ENCODE peak calls at places on chromosomes 2 and 18, in six cellular contexts. One of them, this sample, is unnamed.

GRCh38 chr2:166042356-166042755 is 85.5 kb downstream of the SCN1A start:
- DNase-seq in IMR-90: no peak
- DNase-seq in sciatic nerve: no peak
- DNase-seq in natural killer cell: no peak
- DNase-seq in GDM1: no peak
- DNase-seq in type B pancreatic cell: no peak
- DNase-seq in this sample: no peak

GRCh38 chr18:57249109-57249508 is 102.2 kb downstream of the BOD1L2 start:
- DNase-seq in IMR-90: no peak
- DNase-seq in GDM1: no peak
- DNase-seq in natural killer cell: no peak
- DNase-seq in sciatic nerve: no peak
- DNase-seq in type B pancreatic cell: no peak
- DNase-seq in this sample: no peak

GRCh38 chr2:67579207-67579606 is 182.1 kb downstream of the ETAA1 start:
- DNase-seq in IMR-90: no peak
- DNase-seq in GDM1: no peak
- DNase-seq in natural killer cell: no peak
- DNase-seq in sciatic nerve: no peak
- DNase-seq in type B pancreatic cell: no peak
- DNase-seq in this sample: no peak

GRCh38 chr2:235663877-235664276 is 170.0 kb downstream of the AGAP1 start:
- DNase-seq in type B pancreatic cell: no peak
- DNase-seq in IMR-90: no peak
- DNase-seq in GDM1: no peak
- DNase-seq in sciatic nerve: no peak
- DNase-seq in natural killer cell: no peak
- DNase-seq in this sample: no peak

GRCh38 chr2:222756951-222757645 is 85.6 kb downstream of the MOGAT1 start:
- DNase-seq in sciatic nerve: no peak
- DNase-seq in IMR-90: peak; percentile 75
- DNase-seq in type B pancreatic cell: no peak
- DNase-seq in GDM1: no peak
- DNase-seq in natural killer cell: no peak
- DNase-seq in this sample: no peak

GRCh38 chr18:23825978-23826405 is 136.7 kb downstream of the LAMA3 start:
- DNase-seq in natural killer cell: no peak
- DNase-seq in sciatic nerve: no peak
- DNase-seq in IMR-90: peak; percentile 70
- DNase-seq in type B pancreatic cell: no peak
- DNase-seq in GDM1: peak; percentile 84
- DNase-seq in this sample: no peak

GRCh38 chr2:126722546-126722945 is 66.6 kb downstream of the GYPC start:
- DNase-seq in type B pancreatic cell: no peak
- DNase-seq in natural killer cell: no peak
- DNase-seq in IMR-90: no peak
- DNase-seq in GDM1: no peak
- DNase-seq in sciatic nerve: no peak
- DNase-seq in this sample: no peak

GRCh38 chr2:164314148-164314547 is 307.1 kb downstream of the GRB14 start:
- DNase-seq in natural killer cell: no peak
- DNase-seq in sciatic nerve: no peak
- DNase-seq in GDM1: no peak
- DNase-seq in IMR-90: no peak
- DNase-seq in type B pancreatic cell: no peak
- DNase-seq in this sample: no peak

GRCh38 chr2:68302281-68302680 is 17.5 kb downstream of the CNRIP1 start:
- DNase-seq in natural killer cell: no peak
- DNase-seq in sciatic nerve: no peak
- DNase-seq in IMR-90: peak; percentile 39
- DNase-seq in type B pancreatic cell: no peak
- DNase-seq in GDM1: no peak
- DNase-seq in this sample: no peak

GRCh38 chr2:85181093-85181685 is 48.0 kb downstream of the TCF7L1 start:
- DNase-seq in sciatic nerve: no peak
- DNase-seq in IMR-90: no peak
- DNase-seq in GDM1: no peak
- DNase-seq in natural killer cell: no peak
- DNase-seq in type B pancreatic cell: no peak
- DNase-seq in this sample: no peak

GRCh38 chr2:50491541-50492114 is 540.3 kb downstream of the NRXN1 start:
- DNase-seq in type B pancreatic cell: no peak
- DNase-seq in natural killer cell: no peak
- DNase-seq in IMR-90: peak; percentile 44
- DNase-seq in GDM1: no peak
- DNase-seq in sciatic nerve: no peak
- DNase-seq in this sample: no peak

GRCh38 chr18:46406539-46406932 is 250.5 kb downstream of the LOXHD1 start:
- DNase-seq in type B pancreatic cell: no peak
- DNase-seq in sciatic nerve: no peak
- DNase-seq in IMR-90: no peak
- DNase-seq in natural killer cell: no peak
- DNase-seq in GDM1: no peak
- DNase-seq in this sample: no peak

GRCh38 chr2:19775838-19776237 is 125.9 kb downstream of the TTC32 start:
- DNase-seq in IMR-90: peak; percentile 69
- DNase-seq in natural killer cell: no peak
- DNase-seq in GDM1: no peak
- DNase-seq in sciatic nerve: no peak
- DNase-seq in type B pancreatic cell: no peak
- DNase-seq in this sample: no peak

GRCh38 chr18:8929381-8929780 is 173.1 kb upstream of the NDUFV2 start:
- DNase-seq in sciatic nerve: no peak
- DNase-seq in GDM1: no peak
- DNase-seq in type B pancreatic cell: no peak
- DNase-seq in IMR-90: no peak
- DNase-seq in natural killer cell: no peak
- DNase-seq in this sample: no peak

GRCh38 chr2:170737821-170738220 is 22.7 kb downstream of the SP5 start:
- DNase-seq in GDM1: no peak
- DNase-seq in IMR-90: peak; percentile 8
- DNase-seq in sciatic nerve: no peak
- DNase-seq in natural killer cell: no peak
- DNase-seq in type B pancreatic cell: no peak
- DNase-seq in this sample: no peak

GRCh38 chr2:200860092-200860795 is 4.2 kb downstream of the CLK1 start:
- DNase-seq in GDM1: no peak
- DNase-seq in IMR-90: no peak
- DNase-seq in sciatic nerve: no peak
- DNase-seq in type B pancreatic cell: no peak
- DNase-seq in natural killer cell: no peak
- DNase-seq in this sample: no peak

GRCh38 chr2:122980672-122981071 is 1044.4 kb upstream of the CNTNAP5 start:
- DNase-seq in natural killer cell: no peak
- DNase-seq in IMR-90: no peak
- DNase-seq in GDM1: no peak
- DNase-seq in sciatic nerve: no peak
- DNase-seq in type B pancreatic cell: no peak
- DNase-seq in this sample: no peak

GRCh38 chr2:69946351-69947077 is 14.9 kb downstream of the ASPRV1 start:
- DNase-seq in GDM1: peak; percentile 31
- DNase-seq in IMR-90: peak; percentile 74
- DNase-seq in natural killer cell: peak; percentile 52
- DNase-seq in sciatic nerve: no peak
- DNase-seq in type B pancreatic cell: no peak
- DNase-seq in this sample: no peak

GRCh38 chr2:149441255-149441654 is 110.9 kb downstream of the LYPD6 start:
- DNase-seq in type B pancreatic cell: no peak
- DNase-seq in sciatic nerve: no peak
- DNase-seq in natural killer cell: no peak
- DNase-seq in GDM1: no peak
- DNase-seq in IMR-90: no peak
- DNase-seq in this sample: no peak

GRCh38 chr18:43661570-43661969 is 384.3 kb upstream of the SYT4 start:
- DNase-seq in IMR-90: peak; percentile 83
- DNase-seq in sciatic nerve: no peak
- DNase-seq in type B pancreatic cell: no peak
- DNase-seq in natural killer cell: no peak
- DNase-seq in GDM1: no peak
- DNase-seq in this sample: peak; percentile 0

GRCh38 chr2:126657146-126657635 is 1.2 kb downstream of the GYPC start:
- DNase-seq in type B pancreatic cell: no peak
- DNase-seq in GDM1: peak; percentile 43
- DNase-seq in sciatic nerve: no peak
- DNase-seq in IMR-90: peak; percentile 98
- DNase-seq in natural killer cell: no peak
- DNase-seq in this sample: no peak

GRCh38 chr2:25115902-25116301 is 52.5 kb downstream of the POMC start:
- DNase-seq in GDM1: no peak
- DNase-seq in sciatic nerve: no peak
- DNase-seq in IMR-90: peak; percentile 68
- DNase-seq in type B pancreatic cell: no peak
- DNase-seq in natural killer cell: no peak
- DNase-seq in this sample: no peak

GRCh38 chr2:241314933-241315182 is 614 bp downstream of the HDLBP start:
- DNase-seq in type B pancreatic cell: no peak
- DNase-seq in sciatic nerve: no peak
- DNase-seq in IMR-90: no peak
- DNase-seq in natural killer cell: no peak
- DNase-seq in GDM1: no peak
- DNase-seq in this sample: no peak

GRCh38 chr2:153478289-153479261 is at the start of gene RPRM:
- DNase-seq in IMR-90: peak; percentile 37
- DNase-seq in sciatic nerve: peak; percentile 83
- DNase-seq in GDM1: peak; percentile 43
- DNase-seq in natural killer cell: peak; percentile 42
- DNase-seq in type B pancreatic cell: peak; percentile 86
- DNase-seq in this sample: peak; percentile 12

GRCh38 chr18:26920644-26921043 is 55.1 kb upstream of the AQP4 start:
- DNase-seq in sciatic nerve: no peak
- DNase-seq in natural killer cell: no peak
- DNase-seq in type B pancreatic cell: no peak
- DNase-seq in GDM1: no peak
- DNase-seq in IMR-90: no peak
- DNase-seq in this sample: no peak

GRCh38 chr2:66434679-66435548 is at the start of gene MEIS1:
- DNase-seq in GDM1: peak; percentile 92
- DNase-seq in type B pancreatic cell: peak; percentile 88
- DNase-seq in natural killer cell: peak; percentile 30
- DNase-seq in sciatic nerve: peak; percentile 90
- DNase-seq in IMR-90: peak; percentile 100
- DNase-seq in this sample: peak; percentile 66

GRCh38 chr2:64606495-64607363 is 47.0 kb downstream of the SERTAD2 start:
- DNase-seq in type B pancreatic cell: no peak
- DNase-seq in natural killer cell: peak; percentile 82
- DNase-seq in sciatic nerve: peak; percentile 91
- DNase-seq in GDM1: peak; percentile 70
- DNase-seq in IMR-90: no peak
- DNase-seq in this sample: no peak

GRCh38 chr2:142825861-142826260 is 51.6 kb upstream of the KYNU start:
- DNase-seq in natural killer cell: no peak
- DNase-seq in sciatic nerve: no peak
- DNase-seq in type B pancreatic cell: no peak
- DNase-seq in GDM1: no peak
- DNase-seq in IMR-90: no peak
- DNase-seq in this sample: no peak

GRCh38 chr18:6004683-6005082 is 109.4 kb upstream of the TMEM200C start:
- DNase-seq in sciatic nerve: no peak
- DNase-seq in GDM1: no peak
- DNase-seq in type B pancreatic cell: no peak
- DNase-seq in IMR-90: no peak
- DNase-seq in natural killer cell: no peak
- DNase-seq in this sample: no peak

GRCh38 chr18:29874519-29875098 is 1167.9 kb downstream of the DSC3 start:
- DNase-seq in IMR-90: peak; percentile 20
- DNase-seq in sciatic nerve: no peak
- DNase-seq in natural killer cell: no peak
- DNase-seq in type B pancreatic cell: no peak
- DNase-seq in GDM1: no peak
- DNase-seq in this sample: peak; percentile 38

GRCh38 chr2:220660277-220661155 is 911.6 kb downstream of the EPHA4 start:
- DNase-seq in IMR-90: no peak
- DNase-seq in sciatic nerve: no peak
- DNase-seq in type B pancreatic cell: no peak
- DNase-seq in GDM1: no peak
- DNase-seq in natural killer cell: no peak
- DNase-seq in this sample: no peak

GRCh38 chr2:14082640-14083039 is 549.9 kb upstream of the LRATD1 start:
- DNase-seq in sciatic nerve: no peak
- DNase-seq in type B pancreatic cell: no peak
- DNase-seq in GDM1: no peak
- DNase-seq in IMR-90: no peak
- DNase-seq in natural killer cell: no peak
- DNase-seq in this sample: no peak

GRCh38 chr18:10591891-10592290 is 66.1 kb downstream of the NAPG start:
- DNase-seq in sciatic nerve: no peak
- DNase-seq in natural killer cell: no peak
- DNase-seq in IMR-90: no peak
- DNase-seq in GDM1: no peak
- DNase-seq in type B pancreatic cell: no peak
- DNase-seq in this sample: no peak